ENCODE peak calls at places on chromosomes 2 and 18, in four cellular contexts. W, Y, V and Q are unnamed samples.
A peak's percentile ranks its signal among the peaks of the same experiment; 100 is the strongest.

GRCh38 chr2:23651187-23651983 is 266.4 kb downstream of the KLHL29 start:
- DNase-seq in Y (no peak), W (peak; percentile 71), V (peak; percentile 73), Q (peak; percentile 87)

GRCh38 chr2:68827681-68828080 is 43.5 kb downstream of the BMP10 start:
- DNase-seq in V (no peak), W (peak; percentile 34), Y (no peak), Q (no peak)

GRCh38 chr2:237692601-237693079 is 65.3 kb downstream of the LRRFIP1 start:
- DNase-seq in W (no peak), Y (peak; percentile 80), V (no peak), Q (no peak)

GRCh38 chr18:79867666-79868065 is 69.9 kb downstream of the KCNG2 start:
- DNase-seq in V (no peak), W (no peak), Y (no peak), Q (no peak)

GRCh38 chr2:230124792-230125452 is 56.2 kb upstream of the SLC16A14 start:
- DNase-seq in W (no peak), Y (no peak), V (no peak), Q (no peak)

GRCh38 chr2:214232266-214232665 is 178.6 kb upstream of the VWC2L start:
- DNase-seq in W (no peak), Y (no peak), V (no peak), Q (no peak)

GRCh38 chr18:49189772-49190171 is 239.0 kb upstream of the SMAD7 start:
- DNase-seq in V (no peak), Y (no peak), W (peak; percentile 48), Q (no peak)

GRCh38 chr2:27798948-27799645 is 27.6 kb downstream of the MRPL33 start:
- DNase-seq in Y (peak; percentile 85), V (peak; percentile 99), W (peak; percentile 100), Q (peak; percentile 100)

GRCh38 chr2:8607591-8607990 is 74.3 kb upstream of the ID2 start:
- DNase-seq in W (peak; percentile 21), Y (no peak), V (no peak), Q (peak; percentile 70)

GRCh38 chr2:47569658-47570398 is 166.9 kb downstream of the MSH2 start:
- DNase-seq in W (peak; percentile 17), V (no peak), Y (no peak), Q (no peak)

GRCh38 chr18:26642461-26643348 is 94.4 kb upstream of the KCTD1 start:
- DNase-seq in V (no peak), W (no peak), Y (no peak), Q (no peak)

GRCh38 chr18:34928068-34928753 is 113.0 kb upstream of the MAPRE2 start:
- DNase-seq in Y (no peak), W (no peak), V (peak; percentile 37), Q (no peak)

GRCh38 chr2:158841839-158842238 is 46.7 kb downstream of the DAPL1 start:
- DNase-seq in V (peak; percentile 39), Y (no peak), W (peak; percentile 72), Q (no peak)

GRCh38 chr18:56748698-56749268 is 97.6 kb downstream of the WDR7 start:
- DNase-seq in Y (no peak), W (peak; percentile 63), V (peak; percentile 66), Q (peak; percentile 16)

GRCh38 chr2:217090024-217090473 is 230.2 kb upstream of the TNP1 start:
- DNase-seq in V (peak; percentile 29), Y (no peak), W (peak; percentile 51), Q (no peak)

GRCh38 chr18:39675916-39676315 is 2110.3 kb upstream of the CELF4 start:
- DNase-seq in W (peak; percentile 70), Y (no peak), V (no peak), Q (no peak)

GRCh38 chr2:46779447-46779941 is 136.1 kb downstream of the MCFD2 start:
- DNase-seq in V (peak; percentile 33), W (peak; percentile 43), Y (peak; percentile 59), Q (no peak)

GRCh38 chr2:205925373-205926337 is 160.3 kb downstream of the INO80D start:
- DNase-seq in W (peak; percentile 79), Y (peak; percentile 80), V (peak; percentile 61), Q (peak; percentile 52)

GRCh38 chr2:97011977-97012569 is 25.7 kb upstream of the FAM178B start:
- DNase-seq in W (peak; percentile 82), V (peak; percentile 76), Y (no peak), Q (peak; percentile 56)

GRCh38 chr2:174485763-174486613 is 841 bp downstream of the GPR155 start:
- DNase-seq in Y (no peak), V (peak; percentile 64), W (peak; percentile 38), Q (peak; percentile 26)

GRCh38 chr18:78672862-78673446 is 306.7 kb upstream of the SALL3 start:
- DNase-seq in V (no peak), Y (no peak), W (no peak), Q (no peak)

GRCh38 chr2:197092431-197092830 is 165.9 kb upstream of the PGAP1 start:
- DNase-seq in W (peak; percentile 83), Y (no peak), V (peak; percentile 94), Q (peak; percentile 25)

GRCh38 chr18:58785171-58785805 is 79.4 kb upstream of the ZNF532 start:
- DNase-seq in W (peak; percentile 75), V (peak; percentile 77), Y (no peak), Q (peak; percentile 73)

GRCh38 chr18:10080372-10080771 is 166.6 kb downstream of the VAPA start:
- DNase-seq in W (no peak), V (no peak), Y (no peak), Q (no peak)

GRCh38 chr2:118121101-118121500 is 32.8 kb downstream of the INSIG2 start:
- DNase-seq in Y (no peak), W (peak; percentile 27), V (no peak), Q (no peak)

GRCh38 chr2:70817284-70817954 is 3.0 kb downstream of the CLEC4F start:
- DNase-seq in Y (no peak), W (no peak), V (no peak), Q (no peak)
- H3K27me3 ChIP-seq in Y (peaks cover 35% of the 10 kb centered on the region), W (no peaks in the 10 kb centered on the region), V (peaks cover 12% of the 10 kb centered on the region), Q (no peaks in the 10 kb centered on the region)

DNA sequence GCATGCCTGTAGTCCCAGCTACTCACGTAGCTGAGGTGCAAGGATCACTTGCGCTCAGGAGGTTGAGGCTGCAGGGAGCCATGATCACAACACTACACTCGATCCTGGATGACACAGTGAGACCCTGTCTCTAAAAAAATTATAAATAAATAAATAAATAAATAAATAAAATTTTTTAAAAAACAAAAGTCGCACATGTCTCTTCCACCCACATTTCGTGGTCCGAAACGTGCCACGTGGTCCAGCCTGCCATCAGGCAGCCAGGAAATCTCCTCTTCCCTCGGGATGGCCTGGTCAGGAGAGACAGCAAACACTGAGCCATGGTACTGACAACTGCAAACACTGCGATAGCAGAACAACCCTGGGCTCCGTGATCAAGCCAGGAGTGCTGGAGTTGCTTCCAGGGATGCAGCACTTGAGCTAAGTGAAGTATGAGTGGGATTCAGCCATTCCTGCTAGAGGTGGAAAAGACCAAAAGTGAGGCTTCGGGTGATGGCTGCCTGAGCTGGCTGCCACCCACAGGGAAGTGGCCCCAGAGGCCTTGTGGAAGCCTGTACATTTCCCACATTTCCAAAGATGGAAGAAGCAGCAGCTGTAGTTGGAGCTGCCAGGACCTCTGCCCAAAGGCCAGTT is 193.1 kb downstream of the SMAD2 start:
- DNase-seq in W (no peak), V (no peak), Y (peak; percentile 39), Q (no peak)
- H3K27me3 ChIP-seq in W (no peaks in the 10 kb centered on the region), V (no peaks in the 10 kb centered on the region), Y (peaks cover 30% of the 10 kb centered on the region), Q (no peaks in the 10 kb centered on the region)

GRCh38 chr2:239216614-239217273 is 184.1 kb downstream of the HDAC4 start:
- DNase-seq in V (no peak), Y (no peak), W (no peak), Q (no peak)

GRCh38 chr2:239213420-239214101 is 187.3 kb downstream of the HDAC4 start:
- DNase-seq in Y (no peak), V (no peak), W (no peak), Q (no peak)

GRCh38 chr2:239215136-239215925 is 185.5 kb downstream of the HDAC4 start:
- DNase-seq in V (no peak), Y (no peak), W (no peak), Q (no peak)

GRCh38 chr2:239214725-239215124 is 186.1 kb downstream of the HDAC4 start:
- DNase-seq in W (no peak), V (no peak), Y (no peak), Q (no peak)

DNA sequence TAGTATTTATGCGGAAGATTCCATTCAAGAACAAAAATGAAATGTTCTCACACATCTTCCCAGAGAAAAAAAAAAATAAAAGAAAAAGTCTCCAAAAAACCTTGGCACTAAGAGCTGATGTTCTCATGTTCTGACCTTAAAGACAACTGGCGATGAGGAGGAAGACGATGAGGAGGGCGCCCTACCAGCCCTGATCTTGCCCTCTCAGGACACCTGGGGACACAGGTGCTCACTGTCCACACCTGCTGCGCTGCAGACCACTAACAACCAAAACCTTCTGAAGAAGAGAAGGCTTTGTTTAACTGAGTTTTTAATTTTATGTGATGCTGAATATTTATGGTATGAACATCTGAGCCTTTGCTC is 184.6 kb downstream of the HDAC4 start:
- DNase-seq in W (no peak), Y (no peak), V (no peak), Q (no peak)
- H3K27me3 ChIP-seq in W (no peaks in the 10 kb centered on the region), Y (no peaks in the 10 kb centered on the region), V (no peaks in the 10 kb centered on the region), Q (no peaks in the 10 kb centered on the region)

GRCh38 chr2:240650254-240650965 is 25.1 kb downstream of the GPR35 start:
- DNase-seq in W (no peak), Y (peak; percentile 54), V (no peak), Q (no peak)
- H3K27me3 ChIP-seq in W (no peaks in the 10 kb centered on the region), Y (peaks cover 80% of the 10 kb centered on the region), V (peaks cover 6% of the 10 kb centered on the region), Q (peaks cover 34% of the 10 kb centered on the region)